ENCODE peak calls at places on chromosomes 16 and 17, in seven cellular contexts. One of them, this sample, is unnamed.

GRCh38 chr16:51431517-51432241 is 280.6 kb upstream of the SALL1 start:
- DNase-seq in C1 segment of cervical spinal cord: no peak
- DNase-seq in GM12865: no peak
- DNase-seq in OCI-LY7: no peak
- DNase-seq in GM10248: no peak
- DNase-seq in lung: no peak
- DNase-seq in mucosa of descending colon: no peak
- DNase-seq in this sample: peak

GRCh38 chr17:68378202-68379149 is 78.8 kb downstream of the WIPI1 start:
- DNase-seq in lung: peak
- DNase-seq in C1 segment of cervical spinal cord: peak
- DNase-seq in GM12865: no peak
- DNase-seq in GM10248: no peak
- DNase-seq in OCI-LY7: no peak
- DNase-seq in mucosa of descending colon: peak
- DNase-seq in this sample: peak

GRCh38 chr16:21272253-21272652 is 5.8 kb downstream of the CRYM start:
- DNase-seq in GM12865: no peak
- DNase-seq in GM10248: no peak
- DNase-seq in OCI-LY7: no peak
- DNase-seq in C1 segment of cervical spinal cord: no peak
- DNase-seq in mucosa of descending colon: no peak
- DNase-seq in lung: no peak
- DNase-seq in this sample: no peak

GRCh38 chr17:65039349-65039988 is 17.1 kb downstream of the GNA13 start:
- DNase-seq in C1 segment of cervical spinal cord: no peak
- DNase-seq in lung: no peak
- DNase-seq in OCI-LY7: peak
- DNase-seq in mucosa of descending colon: no peak
- DNase-seq in GM10248: peak
- DNase-seq in GM12865: peak
- DNase-seq in this sample: no peak

GRCh38 chr17:7932483-7932891 is 481 bp downstream of the CNTROB start:
- DNase-seq in GM12865: peak
- DNase-seq in mucosa of descending colon: peak
- DNase-seq in lung: no peak
- DNase-seq in GM10248: peak
- DNase-seq in C1 segment of cervical spinal cord: peak
- DNase-seq in OCI-LY7: peak
- DNase-seq in this sample: no peak

GRCh38 chr17:64005734-64006167 is 7.6 kb downstream of the PRR29 start:
- DNase-seq in C1 segment of cervical spinal cord: no peak
- DNase-seq in GM12865: no peak
- DNase-seq in GM10248: no peak
- DNase-seq in OCI-LY7: no peak
- DNase-seq in lung: no peak
- DNase-seq in mucosa of descending colon: no peak
- DNase-seq in this sample: no peak

GRCh38 chr16:65375651-65376050 is 253.8 kb upstream of the CDH11 start:
- DNase-seq in OCI-LY7: no peak
- DNase-seq in lung: no peak
- DNase-seq in GM10248: no peak
- DNase-seq in C1 segment of cervical spinal cord: no peak
- DNase-seq in mucosa of descending colon: no peak
- DNase-seq in GM12865: no peak
- DNase-seq in this sample: no peak

GRCh38 chr17:9021985-9022552 is 759 bp downstream of the NTN1 start:
- DNase-seq in OCI-LY7: no peak
- DNase-seq in GM10248: peak
- DNase-seq in GM12865: peak
- DNase-seq in C1 segment of cervical spinal cord: no peak
- DNase-seq in lung: no peak
- DNase-seq in mucosa of descending colon: peak
- DNase-seq in this sample: peak

This sample was measured in pancreas.